ENCODE peak calls at places on chromosomes 4 and X, in five cellular contexts. One of them, this sample, is unnamed.

GRCh38 chr4:169414913-169415312 is 144.2 kb upstream of the SH3RF1 start:
- ATAC-seq in upper lobe of left lung: no peak
- ATAC-seq in HepG2: no peak
- ATAC-seq in GM12878: no peak
- ATAC-seq in K562: no peak
- ATAC-seq in this sample: no peak

GRCh38 chr4:159222158-159222557 is 119.3 kb downstream of the RAPGEF2 start:
- ATAC-seq in upper lobe of left lung: no peak
- ATAC-seq in HepG2: no peak
- ATAC-seq in GM12878: no peak
- ATAC-seq in K562: no peak
- ATAC-seq in this sample: no peak

GRCh38 chr4:15469402-15470148 is at the start of gene CC2D2A:
- ATAC-seq in upper lobe of left lung: peak
- ATAC-seq in HepG2: peak
- ATAC-seq in GM12878: peak
- ATAC-seq in K562: no peak
- ATAC-seq in this sample: peak

GRCh38 chrX:150934453-150934852 is 36.0 kb upstream of the CD99L2 start:
- ATAC-seq in upper lobe of left lung: no peak
- ATAC-seq in HepG2: no peak
- ATAC-seq in GM12878: no peak
- ATAC-seq in K562: peak
- ATAC-seq in this sample: peak

GRCh38 chr4:74292111-74292870 is 16.0 kb upstream of the EPGN start:
- ATAC-seq in upper lobe of left lung: no peak
- ATAC-seq in HepG2: no peak
- ATAC-seq in GM12878: no peak
- ATAC-seq in K562: no peak
- ATAC-seq in this sample: no peak

GRCh38 chr4:138235419-138235952 is 6.7 kb downstream of the SLC7A11 start:
- ATAC-seq in upper lobe of left lung: no peak
- ATAC-seq in HepG2: no peak
- ATAC-seq in GM12878: peak
- ATAC-seq in K562: peak
- ATAC-seq in this sample: peak

GRCh38 chr4:3821580-3822229 is 55.5 kb downstream of the ADRA2C start:
- ATAC-seq in upper lobe of left lung: no peak
- ATAC-seq in HepG2: no peak
- ATAC-seq in GM12878: no peak
- ATAC-seq in K562: no peak
- ATAC-seq in this sample: peak

GRCh38 chrX:125205918-125206665 is 113.6 kb upstream of the TEX13C start:
- ATAC-seq in upper lobe of left lung: no peak
- ATAC-seq in HepG2: peak
- ATAC-seq in GM12878: no peak
- ATAC-seq in K562: no peak
- ATAC-seq in this sample: no peak

GRCh38 chr4:3317656-3318211 is 24.9 kb downstream of the RGS12 start:
- ATAC-seq in upper lobe of left lung: no peak
- ATAC-seq in HepG2: no peak
- ATAC-seq in GM12878: no peak
- ATAC-seq in K562: no peak
- ATAC-seq in this sample: no peak

GRCh38 chr4:153521467-153521866 is 55.3 kb downstream of the TMEM131L start:
- ATAC-seq in upper lobe of left lung: no peak
- ATAC-seq in HepG2: no peak
- ATAC-seq in GM12878: peak
- ATAC-seq in K562: no peak
- ATAC-seq in this sample: no peak

GRCh38 chr4:24321151-24321550 is 263.2 kb downstream of the DHX15 start:
- ATAC-seq in upper lobe of left lung: no peak
- ATAC-seq in HepG2: no peak
- ATAC-seq in GM12878: no peak
- ATAC-seq in K562: no peak
- ATAC-seq in this sample: peak

GRCh38 chr4:104878936-104879335 is 267.7 kb upstream of the TET2 start:
- ATAC-seq in upper lobe of left lung: no peak
- ATAC-seq in HepG2: no peak
- ATAC-seq in GM12878: no peak
- ATAC-seq in K562: no peak
- ATAC-seq in this sample: no peak

GRCh38 chr4:7187297-7187592 is 5.1 kb upstream of the SORCS2 start:
- ATAC-seq in upper lobe of left lung: no peak
- ATAC-seq in HepG2: no peak
- ATAC-seq in GM12878: no peak
- ATAC-seq in K562: peak
- ATAC-seq in this sample: no peak

GRCh38 chrX:150409486-150409885 is 46.4 kb downstream of the MAMLD1 start:
- ATAC-seq in upper lobe of left lung: no peak
- ATAC-seq in HepG2: no peak
- ATAC-seq in GM12878: no peak
- ATAC-seq in K562: no peak
- ATAC-seq in this sample: no peak

GRCh38 chr4:7725951-7726350 is 213.7 kb downstream of the AFAP1 start:
- ATAC-seq in upper lobe of left lung: no peak
- ATAC-seq in HepG2: no peak
- ATAC-seq in GM12878: no peak
- ATAC-seq in K562: no peak
- ATAC-seq in this sample: no peak

GRCh38 chrX:129755779-129756650 is 17.2 kb downstream of the XPNPEP2 start:
- ATAC-seq in upper lobe of left lung: no peak
- ATAC-seq in HepG2: peak
- ATAC-seq in GM12878: peak
- ATAC-seq in K562: peak
- ATAC-seq in this sample: no peak

GRCh38 chrX:134396174-134396573 is 63.8 kb upstream of the HPRT1 start:
- ATAC-seq in upper lobe of left lung: no peak
- ATAC-seq in HepG2: no peak
- ATAC-seq in GM12878: peak
- ATAC-seq in K562: peak
- ATAC-seq in this sample: no peak

GRCh38 chrX:10542549-10542948 is 77.8 kb downstream of the MID1 start:
- ATAC-seq in upper lobe of left lung: no peak
- ATAC-seq in HepG2: no peak
- ATAC-seq in GM12878: no peak
- ATAC-seq in K562: no peak
- ATAC-seq in this sample: no peak

GRCh38 chr4:98480535-98480934 is 177.9 kb downstream of the TSPAN5 start:
- ATAC-seq in upper lobe of left lung: no peak
- ATAC-seq in HepG2: no peak
- ATAC-seq in GM12878: no peak
- ATAC-seq in K562: no peak
- ATAC-seq in this sample: no peak

GRCh38 chrX:53440101-53440500 is 5.9 kb upstream of the HSD17B10 start:
- ATAC-seq in upper lobe of left lung: no peak
- ATAC-seq in HepG2: no peak
- ATAC-seq in GM12878: no peak
- ATAC-seq in K562: no peak
- ATAC-seq in this sample: no peak

GRCh38 chr4:23888421-23889319 is 1.2 kb downstream of the PPARGC1A start:
- ATAC-seq in upper lobe of left lung: peak
- ATAC-seq in HepG2: peak
- ATAC-seq in GM12878: no peak
- ATAC-seq in K562: no peak
- ATAC-seq in this sample: peak

GRCh38 chrX:253451-254297 is 27.5 kb upstream of the PLCXD1 start:
- ATAC-seq in upper lobe of left lung: no peak
- ATAC-seq in HepG2: no peak
- ATAC-seq in GM12878: no peak
- ATAC-seq in K562: peak
- ATAC-seq in this sample: no peak

GRCh38 chr4:133131829-133132485 is 17.1 kb upstream of the PCDH10 start:
- ATAC-seq in upper lobe of left lung: no peak
- ATAC-seq in HepG2: no peak
- ATAC-seq in GM12878: no peak
- ATAC-seq in K562: no peak
- ATAC-seq in this sample: no peak

GRCh38 chrX:150477364-150477763 is 91.1 kb upstream of the MTM1 start:
- ATAC-seq in upper lobe of left lung: no peak
- ATAC-seq in HepG2: no peak
- ATAC-seq in GM12878: no peak
- ATAC-seq in K562: no peak
- ATAC-seq in this sample: no peak

GRCh38 chrX:118975831-118976598 is 1.6 kb downstream of the LONRF3 start:
- ATAC-seq in upper lobe of left lung: peak
- ATAC-seq in HepG2: peak
- ATAC-seq in GM12878: peak
- ATAC-seq in K562: peak
- ATAC-seq in this sample: peak
- TF ChIP-seq POLR2AphosphoS5 in upper lobe of left lung: peak
- TF ChIP-seq POLR2AphosphoS5 in HepG2: peak
- TF ChIP-seq POLR2AphosphoS5 in GM12878: no peak
- TF ChIP-seq POLR2AphosphoS5 in K562: peak
- TF ChIP-seq POLR2AphosphoS5 in this sample: peak

DNA sequence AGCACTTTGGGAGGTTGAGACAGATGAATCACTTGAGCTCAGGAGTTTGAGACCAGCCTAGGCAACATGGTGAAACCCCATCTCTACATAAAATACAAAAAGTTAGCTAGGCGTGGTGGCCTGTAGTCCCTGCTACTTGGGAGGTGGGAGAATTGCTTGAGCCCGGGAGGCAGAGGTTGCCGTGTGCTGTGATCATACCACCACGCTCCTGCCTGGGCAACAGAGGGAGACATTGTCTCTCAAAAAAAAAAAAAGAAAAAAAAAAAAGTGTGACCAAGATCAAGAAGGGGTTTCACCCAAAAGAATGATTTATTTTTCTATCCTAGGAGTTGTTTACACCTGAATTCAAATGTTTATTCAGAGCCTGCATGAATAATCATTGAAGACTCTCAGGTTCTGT is 572.4 kb upstream of the GALNT7 start:
- ATAC-seq in upper lobe of left lung: no peak
- ATAC-seq in HepG2: no peak
- ATAC-seq in GM12878: no peak
- ATAC-seq in K562: no peak
- ATAC-seq in this sample: no peak
- TF ChIP-seq CTCF in upper lobe of left lung: no peak
- TF ChIP-seq CTCF in HepG2: no peak
- TF ChIP-seq CTCF in GM12878: no peak
- TF ChIP-seq CTCF in K562: no peak
- TF ChIP-seq CTCF in this sample: no peak

DNA sequence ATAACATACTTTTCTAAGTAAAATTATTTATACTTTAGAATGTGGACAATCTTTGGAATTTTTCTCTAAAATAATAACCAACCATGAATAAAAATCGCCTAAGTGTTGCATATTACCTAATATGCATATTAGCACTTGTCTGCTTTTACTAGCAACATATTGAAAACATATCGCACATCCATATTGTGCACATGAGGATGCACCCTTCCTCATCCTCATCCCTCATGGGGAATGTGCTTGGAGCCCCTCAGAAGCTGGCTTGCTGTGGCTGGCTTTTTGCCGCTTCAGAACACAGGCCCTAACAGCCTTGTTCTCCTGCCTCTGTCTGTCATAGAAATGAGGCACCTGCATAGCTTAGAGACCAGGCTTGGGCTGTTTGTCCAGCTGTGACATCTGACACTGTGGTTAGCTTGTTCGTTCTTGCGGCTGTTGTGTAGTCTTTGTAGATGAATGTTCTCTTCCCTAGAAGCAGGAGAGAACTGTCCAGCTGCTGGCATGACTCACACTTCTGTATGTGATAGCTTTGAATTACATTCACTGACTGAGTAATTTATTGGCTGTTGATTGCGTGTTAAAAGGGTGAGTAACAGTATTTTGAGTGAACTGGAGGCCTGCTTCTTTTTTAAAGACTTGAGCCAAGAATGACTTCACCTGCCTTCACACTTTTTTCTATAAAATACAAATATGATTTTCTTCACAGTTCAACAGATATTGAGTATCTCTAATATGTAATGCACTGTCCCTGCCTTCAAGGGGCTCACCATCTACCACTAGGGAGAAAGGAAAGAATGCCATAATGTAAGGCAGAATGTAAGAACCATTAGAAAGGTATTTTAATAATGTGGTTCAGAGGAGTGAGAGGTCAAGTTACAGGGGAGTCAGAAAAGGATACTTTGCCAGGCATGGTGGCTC is 81.9 kb downstream of the HMGB2 start:
- ATAC-seq in upper lobe of left lung: no peak
- ATAC-seq in HepG2: peak
- ATAC-seq in GM12878: peak
- ATAC-seq in K562: peak
- ATAC-seq in this sample: peak
- TF ChIP-seq EP300 in upper lobe of left lung: no peak
- TF ChIP-seq EP300 in HepG2: no peak
- TF ChIP-seq EP300 in GM12878: no peak
- TF ChIP-seq EP300 in K562: peak
- TF ChIP-seq EP300 in this sample: no peak

GRCh38 chr4:57234252-57234775 is 124.1 kb upstream of the IGFBP7 start:
- ATAC-seq in upper lobe of left lung: no peak
- ATAC-seq in HepG2: no peak
- ATAC-seq in GM12878: no peak
- ATAC-seq in K562: no peak
- ATAC-seq in this sample: no peak

GRCh38 chr4:57231781-57232180 is 121.6 kb upstream of the IGFBP7 start:
- ATAC-seq in upper lobe of left lung: no peak
- ATAC-seq in HepG2: no peak
- ATAC-seq in GM12878: no peak
- ATAC-seq in K562: no peak
- ATAC-seq in this sample: no peak

DNA sequence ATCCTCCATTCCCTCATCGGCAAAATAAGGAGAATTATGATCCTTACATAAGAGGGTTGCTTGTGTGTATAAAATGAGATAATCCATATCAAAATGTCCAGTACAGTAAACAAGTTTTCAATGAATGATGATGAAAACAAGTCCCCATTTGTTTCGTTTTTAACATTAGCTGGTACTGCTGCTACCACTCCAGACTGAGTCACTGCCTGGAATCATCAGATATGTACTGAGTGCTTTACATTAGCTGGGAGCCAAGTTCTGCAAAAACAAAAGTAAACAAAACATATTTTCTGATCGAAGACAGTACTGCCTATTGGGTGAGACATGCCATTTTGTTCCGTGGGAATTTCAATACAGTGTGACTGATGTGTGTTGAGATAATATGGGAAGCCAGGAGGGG is 123.2 kb upstream of the IGFBP7 start:
- ATAC-seq in upper lobe of left lung: no peak
- ATAC-seq in HepG2: no peak
- ATAC-seq in GM12878: no peak
- ATAC-seq in K562: no peak
- ATAC-seq in this sample: no peak
- TF ChIP-seq POLR2AphosphoS5 in upper lobe of left lung: no peak
- TF ChIP-seq POLR2AphosphoS5 in HepG2: no peak
- TF ChIP-seq POLR2AphosphoS5 in GM12878: no peak
- TF ChIP-seq POLR2AphosphoS5 in K562: no peak
- TF ChIP-seq POLR2AphosphoS5 in this sample: no peak

GRCh38 chrX:108134724-108135123 is 43.1 kb downstream of the ATG4A start:
- ATAC-seq in upper lobe of left lung: no peak
- ATAC-seq in HepG2: no peak
- ATAC-seq in GM12878: no peak
- ATAC-seq in K562: no peak
- ATAC-seq in this sample: no peak
- TF ChIP-seq CTCF in upper lobe of left lung: no peak
- TF ChIP-seq CTCF in HepG2: no peak
- TF ChIP-seq CTCF in GM12878: peak
- TF ChIP-seq CTCF in K562: no peak
- TF ChIP-seq CTCF in this sample: no peak

This sample was measured in gastroesophageal sphincter.